ENCODE peak calls at places on chromosomes 5 and 9, in eight cellular contexts. U, F, A, R, D, Q, X and W are unnamed samples.

GRCh38 chr5:132000677-132001453 is 10.6 kb downstream of the ACSL6 start:
- DNase-seq in A (peak), X (no peak), U (no peak), D (no peak), F (no peak), R (no peak), Q (no peak), W (no peak)

GRCh38 chr9:129140397-129141065 is 29.3 kb downstream of the PTPA start:
- DNase-seq in U (no peak), A (no peak), Q (peak), F (peak), R (peak), D (no peak), X (peak), W (no peak)

GRCh38 chr9:129888085-129888808 is 53.0 kb downstream of the USP20 start:
- DNase-seq in U (no peak), D (no peak), R (no peak), A (no peak), F (no peak), X (no peak), Q (no peak), W (no peak)

GRCh38 chr9:125126019-125126746 is 17.1 kb downstream of the SCAI start:
- DNase-seq in F (peak), D (peak), A (peak), R (peak), Q (peak), U (no peak), X (peak), W (peak)

GRCh38 chr5:115132465-115132864 is 37.2 kb downstream of the TRIM36 start:
- DNase-seq in U (no peak), A (no peak), F (no peak), D (no peak), R (no peak), Q (no peak), X (no peak), W (no peak)

GRCh38 chr9:25397746-25398145 is 280.5 kb downstream of the TUSC1 start:
- DNase-seq in Q (no peak), F (no peak), U (no peak), A (no peak), X (no peak), D (no peak), R (no peak), W (no peak)

GRCh38 chr9:88075966-88076285 is 62.3 kb downstream of the SPATA31C2 start:
- DNase-seq in X (no peak), U (no peak), Q (peak), A (no peak), F (no peak), R (no peak), D (no peak), W (no peak)

GRCh38 chr9:28853487-28853886 is 1280.2 kb upstream of the C9orf72 start:
- DNase-seq in D (no peak), A (no peak), U (no peak), X (no peak), Q (no peak), R (no peak), F (no peak), W (no peak)

GRCh38 chr5:151058891-151059611 is 21.8 kb downstream of the TNIP1 start:
- DNase-seq in X (no peak), U (no peak), D (no peak), A (no peak), R (no peak), F (no peak), Q (no peak), W (no peak)

GRCh38 chr5:14809369-14810144 is 62.0 kb downstream of the ANKH start:
- DNase-seq in D (peak), X (peak), A (peak), U (peak), F (peak), Q (peak), R (peak), W (peak)

GRCh38 chr9:130364619-130365322 is 80.0 kb upstream of the ASS1 start:
- DNase-seq in U (no peak), F (peak), R (peak), D (no peak), Q (no peak), X (no peak), A (no peak), W (no peak)

GRCh38 chr5:51388488-51389325 is 5.5 kb downstream of the ISL1 start:
- DNase-seq in A (no peak), F (no peak), X (no peak), U (no peak), R (no peak), Q (no peak), D (no peak), W (no peak)

GRCh38 chr5:64074533-64074932 is 91.1 kb upstream of the RNF180 start:
- DNase-seq in U (peak), R (peak), Q (peak), A (no peak), X (peak), F (peak), D (no peak), W (no peak)

GRCh38 chr5:73380052-73380451 is 68.5 kb downstream of the FOXD1 start:
- DNase-seq in F (no peak), Q (no peak), X (no peak), A (no peak), D (no peak), R (no peak), U (no peak), W (no peak)

GRCh38 chr5:103041071-103041676 is 78.8 kb downstream of the GIN1 start:
- DNase-seq in D (peak), Q (peak), F (peak), A (no peak), R (peak), U (peak), X (peak), W (no peak)

GRCh38 chr5:43601454-43602260 is 1.3 kb upstream of the NNT start:
- DNase-seq in D (no peak), R (peak), Q (peak), X (peak), U (no peak), F (peak), A (no peak), W (no peak)

GRCh38 chr9:19875291-19875910 is 86.6 kb upstream of the SLC24A2 start:
- DNase-seq in U (no peak), X (no peak), R (no peak), F (peak), D (no peak), A (no peak), Q (peak), W (no peak)

GRCh38 chr9:107488400-107489143 is 997 bp downstream of the KLF4 start:
- DNase-seq in D (no peak), U (peak), F (peak), A (peak), R (peak), Q (peak), X (peak), W (no peak)

GRCh38 chr9:113957778-113958430 is 81.8 kb downstream of the ZNF618 start:
- DNase-seq in A (no peak), U (peak), D (peak), F (peak), R (peak), Q (peak), X (peak), W (peak)

GRCh38 chr9:14198544-14199510 is 115.1 kb downstream of the NFIB start:
- DNase-seq in U (no peak), F (peak), Q (peak), R (no peak), D (no peak), X (peak), A (peak), W (no peak)

GRCh38 chr5:10656176-10656830 is 92.4 kb downstream of the ANKRD33B start:
- DNase-seq in Q (no peak), F (peak), R (peak), A (no peak), U (no peak), D (no peak), X (no peak), W (no peak)

DNA sequence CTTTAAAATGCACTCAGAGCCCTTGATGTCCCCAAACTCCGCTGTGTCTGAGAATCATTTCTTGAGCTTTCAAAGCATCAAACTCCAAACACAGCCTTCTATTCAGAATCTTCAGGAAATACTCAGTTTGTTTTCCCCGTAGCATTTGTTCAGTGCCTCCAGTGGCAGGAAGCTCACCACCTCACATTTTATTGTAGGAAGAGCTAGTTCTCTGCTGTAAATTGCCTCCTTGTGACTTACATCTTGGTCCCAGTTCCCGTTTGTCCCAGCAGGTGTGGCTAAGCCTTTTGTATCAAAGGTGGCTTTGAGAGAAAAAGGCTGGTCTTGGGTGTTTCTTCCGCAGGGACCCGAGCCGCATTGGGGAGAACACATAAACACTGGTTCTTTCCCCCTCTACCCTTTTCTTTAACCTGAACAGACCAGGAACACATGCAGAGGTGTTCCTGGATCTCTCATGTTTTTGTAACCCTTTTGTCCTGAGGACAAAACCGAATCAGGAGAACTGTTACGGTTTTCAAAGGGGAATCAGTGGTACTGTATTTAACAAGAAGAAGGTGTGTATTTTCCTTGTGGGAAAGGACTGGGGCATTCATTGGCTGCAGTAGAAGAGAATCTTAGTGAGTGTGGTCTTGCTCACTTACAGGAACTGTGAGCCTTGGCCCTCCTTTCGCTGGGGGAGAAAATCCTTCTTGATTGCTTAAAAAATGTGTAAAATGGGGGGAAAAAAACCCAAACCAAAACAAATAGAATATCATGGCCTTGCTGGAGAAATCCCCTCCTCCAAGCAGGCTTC is 1.9 kb downstream of the OSMR start:
- DNase-seq in R (peak), A (no peak), Q (no peak), X (peak), F (peak), U (peak), D (no peak), W (no peak)
- H3K4me3 ChIP-seq in R (peak), A (peak), Q (peak), X (peak), F (peak), U (peak), D (peak), W (peak)

DNA sequence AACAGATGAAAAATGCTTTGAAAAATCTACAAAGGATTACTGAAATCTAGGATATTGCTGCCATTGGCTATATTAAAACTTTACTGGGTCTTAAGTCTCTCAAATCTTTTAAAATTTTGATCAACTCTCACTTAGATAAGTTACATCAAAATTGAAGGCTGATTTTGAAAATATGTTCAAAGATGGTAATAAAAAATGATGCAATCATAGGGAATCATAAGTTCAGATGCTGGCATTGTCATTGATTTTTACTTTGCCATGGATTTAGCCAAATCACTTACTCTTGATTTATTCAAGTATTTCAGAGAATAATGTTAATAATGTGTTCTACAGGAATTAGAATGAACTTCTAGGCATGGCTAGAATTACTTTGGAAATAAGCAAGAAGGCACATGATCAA is 24.2 kb downstream of the LARS1 start:
- DNase-seq in U (no peak), D (no peak), Q (no peak), X (no peak), A (no peak), R (no peak), F (no peak), W (no peak)
- H3K4me3 ChIP-seq in U (no peak), D (no peak), Q (no peak), X (no peak), A (no peak), R (no peak), F (no peak), W (no peak)

GRCh38 chr9:82130331-82131042 is 141.9 kb downstream of the SPATA31D1 start:
- DNase-seq in Q (no peak), X (no peak), A (no peak), R (no peak), U (no peak), D (no peak), F (no peak), W (no peak)

GRCh38 chr9:82132024-82132423 is 143.5 kb downstream of the SPATA31D1 start:
- DNase-seq in Q (no peak), R (no peak), D (no peak), U (no peak), F (no peak), X (no peak), A (no peak), W (no peak)

GRCh38 chr9:82133973-82134372 is 145.4 kb downstream of the SPATA31D1 start:
- DNase-seq in R (peak), D (no peak), Q (peak), U (no peak), F (peak), A (no peak), X (no peak), W (no peak)

GRCh38 chr9:82129708-82130107 is 141.1 kb downstream of the SPATA31D1 start:
- DNase-seq in Q (peak), X (no peak), D (no peak), A (no peak), R (no peak), F (peak), U (no peak), W (no peak)

GRCh38 chr9:82131072-82131471 is 142.5 kb downstream of the SPATA31D1 start:
- DNase-seq in A (no peak), Q (no peak), X (no peak), F (no peak), D (no peak), U (no peak), R (no peak), W (no peak)
- H3K4me3 ChIP-seq in A (no peak), Q (no peak), X (no peak), F (no peak), D (no peak), U (no peak), R (no peak), W (no peak)

GRCh38 chr9:132943677-132944293 is 631 bp downstream of the TSC1 start:
- DNase-seq in X (no peak), D (no peak), R (no peak), U (no peak), A (no peak), F (peak), Q (no peak), W (no peak)
- H3K4me3 ChIP-seq in X (peak), D (peak), R (peak), U (peak), A (peak), F (peak), Q (peak), W (peak)